ENCODE peak calls at places on chromosomes 12 and 14, in eight cellular contexts. J is suprapubic skin, E is lower lobe of right lung, Z is stomach, I is GM13976, L is bronchial epithelial cell, Q is cardiac muscle cell, R is AG09319. N is an unnamed sample.

GRCh38 chr12:110351119-110351518 is 52.4 kb downstream of the ANAPC7 start:
- DNase-seq in Q (no peak), J (no peak), R (no peak), I (no peak), E (no peak), Z (no peak), L (no peak), N (no peak)

GRCh38 chr12:4909734-4910501 is at the start of gene KCNA1:
- DNase-seq in Q (peak), E (no peak), J (no peak), Z (no peak), L (no peak), R (no peak), I (peak), N (no peak)

GRCh38 chr12:5407457-5407856 is 24.5 kb upstream of the NTF3 start:
- DNase-seq in Z (no peak), Q (peak), L (no peak), J (no peak), E (no peak), R (no peak), I (no peak), N (no peak)

GRCh38 chr14:24634158-24634557 is at the start of gene GZMB:
- DNase-seq in E (no peak), Q (no peak), J (no peak), R (no peak), L (peak), I (no peak), Z (peak), N (peak)

GRCh38 chr14:50018236-50019210 is 97.8 kb downstream of the VCPKMT start:
- DNase-seq in Z (peak), J (no peak), Q (no peak), I (no peak), E (no peak), R (no peak), L (no peak), N (peak)

GRCh38 chr12:42039146-42039545 is 105.5 kb downstream of the GXYLT1 start:
- DNase-seq in R (no peak), I (no peak), L (peak), J (no peak), Z (no peak), E (no peak), Q (no peak), N (no peak)

GRCh38 chr14:80507292-80507869 is 296.1 kb upstream of the DIO2 start:
- DNase-seq in R (no peak), L (no peak), Q (no peak), J (no peak), Z (no peak), E (no peak), I (no peak), N (no peak)

GRCh38 chr14:44962573-44963528 is 861 bp downstream of the TOGARAM1 start:
- DNase-seq in R (no peak), L (peak), Q (peak), I (no peak), J (peak), E (peak), Z (peak), N (peak)

GRCh38 chr12:51372021-51372420 is 19.2 kb downstream of the GALNT6 start:
- DNase-seq in R (no peak), Z (no peak), L (no peak), J (no peak), E (no peak), I (no peak), Q (no peak), N (no peak)

GRCh38 chr14:32428149-32428548 is 99.1 kb downstream of the AKAP6 start:
- DNase-seq in E (no peak), I (no peak), L (no peak), J (no peak), Z (no peak), Q (no peak), R (no peak), N (no peak)

GRCh38 chr12:76558684-76559276 is 791 bp downstream of the OSBPL8 start:
- DNase-seq in Z (peak), E (peak), I (peak), Q (peak), J (peak), R (no peak), L (peak), N (peak)

GRCh38 chr12:125104978-125105377 is 39.7 kb downstream of the AACS start:
- DNase-seq in Z (no peak), Q (no peak), I (no peak), E (no peak), J (no peak), R (no peak), L (no peak), N (no peak)

GRCh38 chr12:46205293-46205692 is 63.5 kb downstream of the SLC38A1 start:
- DNase-seq in Q (no peak), J (no peak), L (no peak), Z (no peak), I (no peak), E (no peak), R (no peak), N (no peak)

GRCh38 chr12:59651230-59651920 is 55.5 kb downstream of the SLC16A7 start:
- DNase-seq in Z (no peak), L (peak), E (no peak), R (no peak), Q (no peak), I (no peak), J (no peak), N (no peak)

GRCh38 chr12:50287271-50287670 is 4.0 kb upstream of the LIMA1 start:
- DNase-seq in Z (no peak), J (no peak), I (no peak), E (no peak), Q (no peak), R (no peak), L (no peak), N (no peak)

GRCh38 chr12:2641761-2642160 is 153.0 kb upstream of the FKBP4 start:
- DNase-seq in Q (no peak), E (no peak), L (no peak), R (no peak), I (no peak), Z (no peak), J (no peak), N (peak)

GRCh38 chr12:2642176-2642892 is 152.4 kb upstream of the FKBP4 start:
- DNase-seq in E (no peak), I (no peak), Q (no peak), L (no peak), Z (no peak), J (no peak), R (no peak), N (peak)

GRCh38 chr12:2640709-2641108 is 154.1 kb upstream of the FKBP4 start:
- DNase-seq in Z (peak), I (no peak), Q (no peak), L (peak), R (peak), J (no peak), E (no peak), N (peak)

GRCh38 chr12:2640281-2640680 is 154.5 kb upstream of the FKBP4 start:
- DNase-seq in Z (no peak), I (no peak), J (no peak), Q (no peak), R (peak), E (no peak), L (no peak), N (peak)

DNA sequence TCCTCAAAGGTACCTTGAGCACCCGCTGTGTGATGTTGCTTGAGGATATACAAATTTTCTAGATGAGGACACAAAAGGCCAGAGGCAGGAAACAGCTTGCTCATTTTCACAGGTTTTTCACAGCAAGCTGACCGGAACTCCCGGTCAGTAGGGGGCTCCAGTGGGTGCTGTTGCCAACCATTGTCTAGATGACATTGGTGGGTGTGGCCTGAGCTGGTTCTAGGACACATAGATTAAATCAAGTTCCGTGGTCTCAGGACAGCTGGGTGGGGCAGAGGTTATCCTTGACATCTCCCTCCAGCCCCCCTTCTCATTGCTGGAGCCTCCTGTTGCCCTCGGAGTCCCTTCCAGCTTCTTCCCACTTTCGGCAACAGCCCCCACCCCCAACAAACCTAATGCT is 153.6 kb upstream of the FKBP4 start:
- DNase-seq in R (no peak), I (no peak), J (no peak), Q (no peak), L (no peak), Z (no peak), E (no peak), N (peak)
- TF ChIP-seq CTCF in R (peak), I (peak), J (no peak), Q (peak), L (no peak), Z (no peak), E (peak), N (no peak)

DNA sequence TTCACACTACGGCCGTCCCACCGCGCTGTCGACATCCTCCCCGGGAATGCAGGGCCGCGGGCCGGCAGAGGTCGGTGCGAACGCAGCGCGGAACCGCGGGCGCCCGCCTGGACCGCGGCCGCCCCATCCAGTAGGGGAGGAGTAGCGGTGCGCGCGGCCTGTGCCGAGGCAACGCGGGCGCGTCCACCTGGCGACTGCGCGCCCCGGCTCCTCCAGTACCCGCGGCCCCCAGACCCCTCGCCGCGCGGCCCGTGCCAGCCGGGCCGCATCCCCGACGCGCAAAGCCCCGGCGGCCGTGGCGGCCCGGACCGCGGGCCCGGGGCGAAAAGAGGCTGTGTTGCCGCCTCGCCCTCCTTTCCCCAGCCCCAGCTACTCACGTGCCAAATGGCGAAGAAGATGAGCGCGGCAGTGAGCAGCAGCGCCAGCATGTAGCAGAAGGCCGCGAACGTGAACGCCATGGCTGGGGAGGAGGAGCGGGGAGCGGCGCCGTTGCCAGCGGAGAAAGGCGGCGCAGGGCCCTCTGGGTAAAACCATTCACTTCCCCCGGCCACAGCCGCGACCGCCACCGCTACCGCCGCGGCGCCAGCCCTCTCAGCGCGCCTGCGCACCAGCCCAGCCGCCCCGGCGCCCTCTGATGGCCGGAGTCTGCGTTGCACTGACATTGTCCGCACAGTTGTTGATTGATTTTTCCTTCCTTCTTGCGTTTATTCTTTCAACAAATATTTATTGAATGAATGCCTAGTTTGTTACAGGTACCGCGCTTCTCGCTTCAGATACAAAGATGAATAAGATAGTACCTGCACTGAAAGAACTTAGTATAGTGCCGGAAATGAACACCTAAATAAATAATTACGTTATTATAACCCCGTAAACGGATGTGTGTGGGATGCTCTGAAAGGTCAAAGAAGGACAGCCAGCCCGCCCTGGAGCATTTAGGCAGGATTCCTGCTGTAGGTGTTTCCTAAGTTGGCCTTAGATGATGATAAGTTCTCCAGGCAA is at the start of gene CNIH1:
- DNase-seq in Z (peak), J (peak), I (peak), E (peak), Q (peak), L (peak), R (peak), N (peak)
- TF ChIP-seq CTCF in Z (no peak), J (peak), I (peak), E (peak), Q (peak), L (peak), R (peak), N (peak)

DNA sequence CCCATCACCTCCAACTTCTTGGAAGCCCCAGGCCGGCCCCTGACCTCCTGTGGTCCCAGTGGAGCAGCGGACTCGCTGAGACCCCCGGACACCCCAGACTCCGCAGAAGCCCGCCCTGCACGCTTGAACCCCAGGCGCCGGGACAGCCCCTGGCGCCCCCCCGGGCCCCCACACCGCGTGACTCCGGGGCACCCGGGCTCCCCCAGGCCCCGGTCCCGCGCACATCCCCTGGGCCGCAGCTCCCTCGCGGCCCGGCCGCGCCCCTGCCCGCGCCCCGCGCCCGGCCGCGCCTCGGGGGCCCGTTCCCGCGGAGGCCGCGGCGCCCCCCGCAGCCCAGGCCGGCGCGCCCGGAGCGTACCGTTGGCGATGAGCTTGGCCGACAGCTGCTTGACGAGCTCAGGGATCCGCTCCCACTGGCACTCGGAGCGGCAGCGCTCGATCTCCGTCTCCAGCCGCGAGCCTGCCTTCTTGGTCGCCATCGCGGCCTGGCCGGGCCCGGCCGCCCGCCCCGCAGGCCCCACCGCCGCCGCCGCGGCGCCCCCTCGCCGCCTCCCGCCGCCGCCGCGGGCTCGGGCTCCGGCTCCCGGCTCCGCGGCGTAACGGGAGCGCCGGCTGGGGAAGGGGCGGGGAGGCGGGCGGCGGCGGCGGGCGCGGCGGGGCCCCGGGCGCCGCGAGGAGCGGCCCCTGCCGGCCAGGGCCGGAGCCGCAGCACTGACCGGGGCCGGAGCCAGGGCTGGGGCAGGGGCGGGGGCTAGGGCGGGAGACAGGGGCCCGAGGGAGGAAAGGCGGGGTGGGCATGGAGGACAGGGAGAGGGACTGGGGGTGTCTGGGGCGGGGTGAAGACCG is at the start of gene TTC7B:
- DNase-seq in I (peak), Q (peak), R (no peak), E (peak), J (no peak), L (no peak), Z (peak), N (peak)
- TF ChIP-seq CTCF in I (peak), Q (peak), R (peak), E (no peak), J (no peak), L (peak), Z (no peak), N (peak)

DNA sequence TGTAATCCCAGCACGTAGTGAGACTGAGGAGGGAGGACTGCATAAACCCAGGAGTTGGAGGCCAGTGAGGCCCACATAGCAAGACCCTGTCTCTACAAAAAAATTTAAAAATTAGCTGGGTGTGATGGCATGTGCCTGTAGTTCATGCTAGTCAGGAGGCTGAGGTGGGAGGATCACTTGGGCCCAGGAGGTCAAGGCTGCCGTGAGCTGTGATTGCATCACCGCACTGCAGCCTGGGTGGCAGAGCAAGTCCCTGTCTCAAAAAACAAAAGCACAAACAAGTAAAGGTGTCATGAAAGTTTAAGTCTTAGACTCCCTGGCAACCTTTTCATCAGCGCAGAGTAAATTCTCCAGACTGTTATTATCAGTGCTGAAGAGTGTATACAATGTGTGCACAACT is 10.4 kb downstream of the TMEM30B start:
- DNase-seq in J (no peak), I (no peak), L (no peak), Z (no peak), Q (no peak), R (no peak), E (no peak), N (no peak)
- TF ChIP-seq CTCF in J (no peak), I (no peak), L (no peak), Z (no peak), Q (no peak), R (no peak), E (no peak), N (no peak)

DNA sequence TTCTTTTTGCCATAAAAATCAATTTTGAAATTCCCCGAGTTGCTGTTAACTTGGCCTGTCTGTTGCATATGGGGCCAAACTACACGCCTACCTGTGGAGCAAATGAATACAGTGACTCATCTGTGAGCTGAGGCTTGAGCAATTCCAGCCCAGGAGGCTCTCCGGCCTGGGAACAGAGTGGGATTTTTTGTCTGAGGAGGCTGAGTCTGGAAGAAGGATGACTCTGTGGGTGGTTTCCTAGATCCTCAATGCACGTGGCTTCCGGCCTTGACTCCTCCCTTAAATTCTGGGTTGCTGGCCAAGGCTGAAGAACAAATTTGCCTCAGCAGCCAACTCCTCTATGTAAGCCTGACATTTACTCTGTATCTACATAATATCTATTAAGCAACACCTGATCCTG is 124.1 kb downstream of the SSPN start:
- DNase-seq in I (no peak), L (peak), E (peak), J (peak), Z (no peak), R (no peak), Q (no peak), N (no peak)
- TF ChIP-seq CTCF in I (no peak), L (no peak), E (no peak), J (no peak), Z (no peak), R (no peak), Q (no peak), N (no peak)

GRCh38 chr12:3810540-3810939 is 57.6 kb upstream of the CRACR2A start:
- DNase-seq in I (no peak), Q (no peak), Z (no peak), R (no peak), J (no peak), L (no peak), E (no peak), N (no peak)
- TF ChIP-seq CTCF in I (no peak), Q (no peak), Z (no peak), R (no peak), J (no peak), L (no peak), E (no peak), N (no peak)

GRCh38 chr14:64623576-64624165 is 73.9 kb downstream of the PPP1R36 start:
- DNase-seq in L (no peak), Z (no peak), J (no peak), R (no peak), I (no peak), Q (no peak), E (no peak), N (no peak)

GRCh38 chr14:64630778-64631177 is 73.4 kb upstream of the PLEKHG3 start:
- DNase-seq in I (no peak), L (no peak), Z (no peak), R (no peak), J (no peak), E (no peak), Q (no peak), N (peak)

GRCh38 chr14:64625363-64626232 is 75.8 kb downstream of the PPP1R36 start:
- DNase-seq in I (no peak), R (no peak), Z (peak), E (no peak), L (peak), Q (no peak), J (no peak), N (peak)

GRCh38 chr14:64632056-64632455 is 72.2 kb upstream of the PLEKHG3 start:
- DNase-seq in I (no peak), Z (no peak), J (no peak), L (no peak), E (no peak), R (no peak), Q (no peak), N (no peak)

DNA sequence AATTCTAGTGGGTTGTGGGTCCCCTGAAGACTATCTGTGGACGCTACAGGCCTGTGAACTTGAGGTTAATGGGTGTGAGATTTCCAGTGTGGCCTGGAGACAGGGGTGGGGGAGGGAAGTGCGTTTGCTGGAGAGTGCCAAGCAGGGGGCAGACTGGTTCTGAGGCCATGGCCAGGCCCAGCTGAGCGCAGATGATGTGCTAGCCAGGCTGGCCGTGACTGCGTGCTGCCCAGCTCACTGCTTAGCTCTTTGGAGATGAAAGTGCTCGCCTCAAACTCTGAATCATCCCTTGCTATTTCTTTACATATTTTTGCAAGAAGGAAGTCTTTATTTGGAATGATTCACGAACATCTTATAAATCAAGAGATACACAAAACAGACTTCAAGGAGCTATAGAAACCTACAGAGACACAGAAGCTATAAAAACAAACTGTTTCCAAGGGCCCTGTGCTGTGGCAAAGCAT is 75.3 kb upstream of the PLEKHG3 start:
- DNase-seq in J (no peak), Q (no peak), Z (no peak), R (peak), E (no peak), L (peak), I (no peak), N (peak)
- TF ChIP-seq CTCF in J (no peak), Q (no peak), Z (no peak), R (no peak), E (no peak), L (no peak), I (no peak), N (no peak)

DNA sequence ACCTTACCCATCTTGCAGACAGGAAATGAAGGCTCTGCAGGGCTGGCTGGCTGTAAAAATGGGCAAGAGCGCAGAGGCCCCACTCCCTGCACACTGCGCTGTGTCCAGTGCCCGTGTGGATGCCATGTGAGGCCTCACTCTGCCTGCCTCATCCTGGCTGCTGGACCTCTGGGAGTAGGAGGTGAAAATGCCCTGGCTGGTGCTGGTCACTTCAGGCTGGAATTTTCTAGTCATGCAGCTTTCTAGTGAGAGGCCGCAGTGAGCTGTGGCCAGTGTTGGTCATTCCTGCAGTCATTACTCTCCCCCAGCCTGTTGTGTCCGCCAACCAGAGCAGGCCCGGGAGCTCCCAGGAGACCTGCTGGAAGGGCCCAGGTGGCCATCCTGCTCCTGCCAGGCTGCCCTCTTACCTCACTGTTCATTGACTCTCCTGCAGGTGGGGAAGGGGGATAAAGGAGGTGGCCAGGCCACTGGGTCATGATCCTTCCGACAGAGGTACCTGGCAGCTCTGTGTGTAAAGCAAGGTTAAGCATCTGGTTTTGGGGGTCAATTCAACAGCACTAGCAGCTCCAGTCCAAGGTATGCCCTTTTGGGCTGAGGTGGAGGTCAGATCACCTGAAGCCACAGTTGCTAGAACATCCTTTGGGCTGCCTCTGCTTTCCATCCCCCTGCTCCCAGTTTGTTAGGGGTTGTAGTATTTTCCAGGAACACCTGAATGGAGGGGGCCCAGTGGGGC is 39.8 kb downstream of the SH2B3 start:
- DNase-seq in R (no peak), Q (no peak), L (no peak), I (no peak), J (no peak), E (no peak), Z (peak), N (no peak)
- TF ChIP-seq CTCF in R (no peak), Q (no peak), L (no peak), I (no peak), J (no peak), E (no peak), Z (no peak), N (no peak)